ENCODE peak calls at places on chromosomes 4 and X, in seven cellular contexts. G is heart right ventricle, N is fibroblast of villous mesenchyme, A is endodermal cell, R is uterus, S is breast epithelium, T is fibroblast of the aortic adventitia. L is an unnamed sample.

GRCh38 chrX:2823795-2824386 is 4.8 kb upstream of the GYG2 start:
- DNase-seq in G (no peak), N (peak; percentile 43), A (peak; percentile 56), R (peak; percentile 21), S (no peak), T (no peak), L (no peak)

GRCh38 chr4:142815834-142816233 is 30.3 kb downstream of the INPP4B start:
- DNase-seq in G (no peak), N (peak; percentile 71), A (no peak), R (no peak), S (no peak), T (peak; percentile 68), L (peak; percentile 86)

GRCh38 chr4:83128235-83128929 is 13.9 kb upstream of the PLAC8 start:
- DNase-seq in G (no peak), N (peak; percentile 88), A (no peak), R (no peak), S (no peak), T (peak; percentile 81), L (peak; percentile 94)

GRCh38 chrX:132505116-132505515 is 16.3 kb upstream of the MBNL3 start:
- DNase-seq in G (no peak), N (peak; percentile 67), A (no peak), R (no peak), S (no peak), T (peak; percentile 44), L (peak; percentile 58)

GRCh38 chrX:134013092-134013497 is 27.7 kb upstream of the GPC3 start:
- DNase-seq in G (no peak), N (peak; percentile 35), A (no peak), R (peak; percentile 28), S (no peak), T (peak; percentile 21), L (peak; percentile 15)

GRCh38 chrX:49995021-49995731 is 72.8 kb downstream of the CLCN5 start:
- DNase-seq in G (no peak), N (peak; percentile 50), A (no peak), R (no peak), S (no peak), T (peak; percentile 93), L (peak; percentile 70)

GRCh38 chr4:138650917-138651564 is 364.5 kb upstream of the NOCT start:
- DNase-seq in G (no peak), N (peak; percentile 86), A (no peak), R (peak; percentile 14), S (no peak), T (peak; percentile 91), L (peak; percentile 92)

GRCh38 chr4:76803522-76803921 is 94.4 kb downstream of the SOWAHB start:
- DNase-seq in G (no peak), N (peak; percentile 96), A (peak; percentile 51), R (peak; percentile 79), S (no peak), T (peak; percentile 54), L (peak; percentile 97)

GRCh38 chr4:82588871-82589270 is 27.1 kb upstream of the TMEM150C start:
- DNase-seq in G (no peak), N (no peak), A (no peak), R (no peak), S (no peak), T (no peak), L (no peak)

GRCh38 chrX:154544885-154545284 is 1.8 kb downstream of the G6PD start:
- DNase-seq in G (no peak), N (no peak), A (no peak), R (no peak), S (no peak), T (no peak), L (no peak)
- H3K4me3 ChIP-seq in G (no peak overlapping the region), N (no peak overlapping the region), A (no peak overlapping the region), R (no peak overlapping the region), S (no peak overlapping the region), T (peak overlapping the region; percentile 32), L (no peak overlapping the region)

GRCh38 chr4:46277165-46277951 is 112.6 kb downstream of the GABRA2 start:
- DNase-seq in G (no peak), N (no peak), A (no peak), R (no peak), S (no peak), T (no peak), L (no peak)

GRCh38 chr4:46270986-46271596 is 118.8 kb downstream of the GABRA2 start:
- DNase-seq in G (no peak), N (peak; percentile 0), A (no peak), R (no peak), S (no peak), T (no peak), L (peak; percentile 4)

GRCh38 chr4:46274717-46275116 is 115.2 kb downstream of the GABRA2 start:
- DNase-seq in G (no peak), N (no peak), A (no peak), R (no peak), S (no peak), T (no peak), L (no peak)
- TF ChIP-seq CTCF in G (peak; percentile 33), N (no peak), A (peak; percentile 74), R (no peak), S (no peak), T (no peak), L (no peak)

GRCh38 chrX:69503835-69504625 is at the start of gene NALF2:
- DNase-seq in G (peak; percentile 56), N (peak; percentile 28), A (peak; percentile 93), R (no peak), S (peak; percentile 54), T (peak; percentile 18), L (peak; percentile 11)
- H3K4me3 ChIP-seq in G (peak within 1 kb of the TSS; percentile 56), N (peak within 1 kb of the TSS; percentile 18), A (peak within 1 kb of the TSS; percentile 85), R (peak within 1 kb of the TSS; percentile 25), S (peak within 1 kb of the TSS; percentile 44), T (peak within 1 kb of the TSS; percentile 13), L (no peak within 1 kb of the TSS)

DNA sequence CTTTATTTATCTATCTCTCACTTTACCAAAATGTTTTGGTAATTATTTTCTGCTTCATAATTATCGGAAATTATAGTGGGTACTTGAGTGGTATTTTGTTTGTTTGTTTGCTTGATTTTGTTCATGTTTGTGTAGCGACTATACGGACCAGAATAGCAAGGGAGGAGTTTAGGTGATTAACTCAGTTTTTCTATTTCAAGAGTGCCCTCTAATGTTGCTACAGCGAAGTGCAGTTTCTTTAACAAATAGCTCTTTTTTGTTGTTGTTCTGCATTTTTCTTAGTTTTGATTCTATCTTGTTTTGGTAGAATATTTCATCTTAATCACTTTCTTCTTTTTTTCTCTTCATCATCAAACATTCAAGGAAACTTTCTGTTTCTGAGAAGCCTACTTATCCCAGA is 40.8 kb upstream of the QRFPR start:
- DNase-seq in G (no peak), N (no peak), A (no peak), R (no peak), S (no peak), T (peak; percentile 8), L (no peak)
- TF ChIP-seq CTCF in G (peak; percentile 59), N (peak; percentile 33), A (peak; percentile 80), R (no peak), S (no peak), T (no peak), L (peak; percentile 35)

GRCh38 chrX:97882306-97882705 is 998.6 kb downstream of the RPA4 start:
- DNase-seq in G (no peak), N (no peak), A (no peak), R (no peak), S (no peak), T (no peak), L (no peak)
- H3K4me3 ChIP-seq in G (no peak overlapping the region), N (no peak overlapping the region), A (no peak overlapping the region), R (no peak overlapping the region), S (no peak overlapping the region), T (no peak overlapping the region), L (no peak overlapping the region)

GRCh38 chr4:140054861-140055260 is 99.1 kb downstream of the MAML3 start:
- DNase-seq in G (no peak), N (no peak), A (no peak), R (no peak), S (no peak), T (no peak), L (no peak)
- TF ChIP-seq CTCF in G (no peak), N (no peak), A (no peak), R (no peak), S (no peak), T (no peak), L (no peak)

GRCh38 chr4:153759407-153760226 is at the start of gene RNF175:
- DNase-seq in G (no peak), N (no peak), A (peak; percentile 80), R (no peak), S (no peak), T (no peak), L (no peak)

GRCh38 chr4:153758136-153758535 is 1.7 kb downstream of the RNF175 start:
- DNase-seq in G (no peak), N (no peak), A (peak; percentile 72), R (no peak), S (no peak), T (no peak), L (no peak)

GRCh38 chr4:153755186-153755585 is 4.6 kb downstream of the RNF175 start:
- DNase-seq in G (no peak), N (no peak), A (no peak), R (no peak), S (no peak), T (no peak), L (no peak)

GRCh38 chr4:153757407-153757806 is 2.4 kb downstream of the RNF175 start:
- DNase-seq in G (no peak), N (no peak), A (peak; percentile 56), R (no peak), S (no peak), T (no peak), L (no peak)

GRCh38 chr4:153758688-153759406 is 977 bp downstream of the RNF175 start:
- DNase-seq in G (no peak), N (no peak), A (peak; percentile 60), R (no peak), S (no peak), T (no peak), L (no peak)
- H3K4me3 ChIP-seq in G (peak overlapping the region; percentile 53), N (no peak overlapping the region), A (peak overlapping the region; percentile 77), R (no peak overlapping the region), S (peak overlapping the region; percentile 48), T (no peak overlapping the region), L (peak overlapping the region; percentile 46)

GRCh38 chr4:122450847-122451246 is 5.7 kb downstream of the IL2 start:
- DNase-seq in G (no peak), N (peak; percentile 23), A (peak; percentile 86), R (no peak), S (no peak), T (peak; percentile 8), L (peak; percentile 7)
- TF ChIP-seq CTCF in G (no peak), N (peak; percentile 52), A (peak; percentile 80), R (no peak), S (no peak), T (peak; percentile 16), L (peak; percentile 26)

L was measured in AG10803.